ENCODE peak calls at places on chromosome 17, in nine cellular contexts. P, W, A, K, G, F, X, T and R are unnamed samples.

GRCh38 chr17:16589097-16589969 is 20.3 kb upstream of the ZNF287 start:
- DNase-seq in K (peak), P (peak), T (peak), F (peak), G (peak), X (peak), W (peak), A (peak), R (peak)

GRCh38 chr17:63189082-63189481 is 223.0 kb downstream of the TANC2 start:
- DNase-seq in T (no peak), G (no peak), A (no peak), P (no peak), F (no peak), X (no peak), K (no peak), W (peak), R (no peak)

GRCh38 chr17:63490321-63490720 is 13.5 kb downstream of the ACE start:
- DNase-seq in P (no peak), G (no peak), X (no peak), F (no peak), W (no peak), A (no peak), T (no peak), K (no peak), R (no peak)

GRCh38 chr17:27553019-27553511 is 77.9 kb upstream of the LGALS9 start:
- DNase-seq in W (no peak), P (no peak), F (no peak), K (no peak), G (no peak), T (peak), X (no peak), A (no peak), R (no peak)

GRCh38 chr17:40374965-40375498 is 10.5 kb upstream of the GJD3 start:
- DNase-seq in A (no peak), F (no peak), X (no peak), K (no peak), G (no peak), T (no peak), W (no peak), P (no peak), R (no peak)

GRCh38 chr17:68054296-68054900 is 18.9 kb downstream of the KPNA2 start:
- DNase-seq in X (no peak), A (peak), W (peak), K (no peak), P (no peak), T (no peak), F (no peak), G (no peak), R (peak)

GRCh38 chr17:28547623-28548416 is 4.6 kb downstream of the UNC119 start:
- DNase-seq in P (peak), W (peak), F (no peak), T (peak), G (no peak), X (peak), K (peak), A (peak), R (peak)

GRCh38 chr17:14458724-14459123 is 157.8 kb downstream of the HS3ST3B1 start:
- DNase-seq in P (no peak), K (peak), W (no peak), T (no peak), G (no peak), A (no peak), F (no peak), X (no peak), R (no peak)

GRCh38 chr17:29726721-29727252 is 104.1 kb upstream of the CORO6 start:
- DNase-seq in T (no peak), F (no peak), G (no peak), X (no peak), W (peak), A (peak), K (peak), P (no peak), R (no peak)

GRCh38 chr17:13311301-13311700 is 290.4 kb downstream of the HS3ST3A1 start:
- DNase-seq in W (peak), A (no peak), K (no peak), F (peak), T (no peak), P (no peak), X (no peak), G (no peak), R (peak)

GRCh38 chr17:50258647-50259483 is 15.4 kb upstream of the TMEM92 start:
- DNase-seq in W (peak), X (peak), A (no peak), K (no peak), T (no peak), G (no peak), F (no peak), P (no peak), R (peak)

GRCh38 chr17:40326832-40327199 is 17.8 kb downstream of the RARA start:
- DNase-seq in T (no peak), W (no peak), K (no peak), G (no peak), A (no peak), P (no peak), X (no peak), F (no peak), R (no peak)

GRCh38 chr17:5055543-5055942 is 20.3 kb upstream of the SLC52A1 start:
- DNase-seq in A (no peak), X (no peak), W (no peak), F (no peak), K (peak), P (no peak), G (no peak), T (no peak), R (no peak)

GRCh38 chr17:65055280-65055707 is 1.2 kb downstream of the GNA13 start:
- DNase-seq in W (no peak), F (no peak), K (peak), X (no peak), P (no peak), T (no peak), A (no peak), G (no peak), R (no peak)

GRCh38 chr17:732788-733720 is 658 bp downstream of the TLCD3A start:
- DNase-seq in F (no peak), X (no peak), T (peak), G (no peak), P (peak), A (peak), W (peak), K (peak), R (no peak)

GRCh38 chr17:3935140-3935542 is 18.9 kb upstream of the P2RX1 start:
- DNase-seq in A (peak), G (no peak), K (peak), T (peak), P (peak), X (peak), F (no peak), W (peak), R (no peak)

GRCh38 chr17:34826332-34826731 is 134.9 kb downstream of the CCT6B start:
- DNase-seq in A (no peak), G (no peak), W (no peak), K (no peak), F (no peak), P (no peak), T (no peak), X (no peak), R (no peak)

GRCh38 chr17:72717676-72718075 is 374.8 kb downstream of the SLC39A11 start:
- DNase-seq in K (no peak), T (no peak), G (no peak), W (no peak), P (no peak), X (no peak), A (no peak), F (no peak), R (no peak)

GRCh38 chr17:82055965-82056728 is 4.4 kb downstream of the GPS1 start:
- DNase-seq in K (no peak), F (no peak), G (no peak), A (no peak), W (no peak), P (no peak), X (no peak), T (no peak), R (no peak)

GRCh38 chr17:51372345-51373004 is 112.1 kb downstream of the UTP18 start:
- DNase-seq in P (no peak), T (peak), W (peak), G (peak), F (no peak), X (peak), A (peak), K (peak), R (no peak)

GRCh38 chr17:773467-774319 is 8.4 kb downstream of the GLOD4 start:
- DNase-seq in X (no peak), P (no peak), T (no peak), K (no peak), G (no peak), F (no peak), A (no peak), W (no peak), R (no peak)

GRCh38 chr17:64171041-64171440 is 41.1 kb upstream of the ERN1 start:
- DNase-seq in K (no peak), G (no peak), A (peak), W (no peak), F (no peak), P (no peak), X (no peak), T (no peak), R (no peak)

GRCh38 chr17:55242481-55242880 is 22.3 kb upstream of the HLF start:
- DNase-seq in T (no peak), W (no peak), F (no peak), P (no peak), X (no peak), K (no peak), A (no peak), G (no peak), R (no peak)

GRCh38 chr17:35127751-35128514 is 6.5 kb downstream of the FNDC8 start:
- DNase-seq in T (no peak), X (peak), P (no peak), F (peak), K (no peak), G (no peak), A (no peak), W (peak), R (peak)

GRCh38 chr17:8120520-8121443 is 2.5 kb upstream of the ALOXE3 start:
- DNase-seq in K (peak), A (peak), W (peak), T (peak), F (no peak), G (no peak), X (peak), P (peak), R (no peak)

GRCh38 chr17:40004712-40005111 is 10.5 kb upstream of the CSF3 start:
- DNase-seq in F (no peak), T (no peak), W (no peak), K (no peak), A (no peak), P (no peak), X (no peak), G (no peak), R (no peak)

GRCh38 chr17:42843358-42843934 is 934 bp upstream of the AOC2 start:
- DNase-seq in G (no peak), W (peak), K (peak), F (no peak), P (no peak), A (peak), X (no peak), T (no peak), R (no peak)

GRCh38 chr17:27677191-27677590 is 46.2 kb downstream of the LGALS9 start:
- DNase-seq in X (no peak), P (no peak), G (no peak), F (no peak), A (no peak), T (no peak), W (no peak), K (no peak), R (no peak)

GRCh38 chr17:64291268-64291851 is 28.3 kb upstream of the TEX2 start:
- DNase-seq in F (no peak), G (no peak), T (no peak), A (no peak), K (peak), P (no peak), X (no peak), W (no peak), R (no peak)

GRCh38 chr17:32111141-32111771 is 31.0 kb upstream of the RHOT1 start:
- DNase-seq in W (peak), G (no peak), P (peak), A (peak), X (peak), F (no peak), T (peak), K (peak), R (peak)

GRCh38 chr17:82775033-82775823 is 23.4 kb downstream of the TBCD start:
- DNase-seq in X (no peak), W (no peak), F (no peak), P (peak), A (peak), K (peak), T (peak), G (no peak), R (no peak)

GRCh38 chr17:17576772-17577234 is 14.7 kb downstream of the PEMT start:
- DNase-seq in W (no peak), F (no peak), G (no peak), K (no peak), T (no peak), P (no peak), A (no peak), X (no peak), R (peak)

GRCh38 chr17:50209472-50210248 is 8.2 kb upstream of the COL1A1 start:
- DNase-seq in P (peak), K (no peak), X (peak), F (peak), A (no peak), T (peak), G (peak), W (peak), R (peak)

GRCh38 chr17:38352245-38353083 is 820 bp downstream of the SOCS7 start:
- DNase-seq in T (peak), F (no peak), G (no peak), X (no peak), A (peak), K (peak), P (peak), W (no peak), R (no peak)

GRCh38 chr17:8384801-8385335 is 1.9 kb upstream of the RPL26 start:
- DNase-seq in G (no peak), X (no peak), W (peak), P (no peak), F (no peak), T (no peak), A (peak), K (no peak), R (peak)

GRCh38 chr17:29933379-29933778 is 3.4 kb upstream of the SSH2 start:
- DNase-seq in P (no peak), T (no peak), F (no peak), W (peak), G (no peak), A (peak), K (no peak), X (no peak), R (peak)

DNA sequence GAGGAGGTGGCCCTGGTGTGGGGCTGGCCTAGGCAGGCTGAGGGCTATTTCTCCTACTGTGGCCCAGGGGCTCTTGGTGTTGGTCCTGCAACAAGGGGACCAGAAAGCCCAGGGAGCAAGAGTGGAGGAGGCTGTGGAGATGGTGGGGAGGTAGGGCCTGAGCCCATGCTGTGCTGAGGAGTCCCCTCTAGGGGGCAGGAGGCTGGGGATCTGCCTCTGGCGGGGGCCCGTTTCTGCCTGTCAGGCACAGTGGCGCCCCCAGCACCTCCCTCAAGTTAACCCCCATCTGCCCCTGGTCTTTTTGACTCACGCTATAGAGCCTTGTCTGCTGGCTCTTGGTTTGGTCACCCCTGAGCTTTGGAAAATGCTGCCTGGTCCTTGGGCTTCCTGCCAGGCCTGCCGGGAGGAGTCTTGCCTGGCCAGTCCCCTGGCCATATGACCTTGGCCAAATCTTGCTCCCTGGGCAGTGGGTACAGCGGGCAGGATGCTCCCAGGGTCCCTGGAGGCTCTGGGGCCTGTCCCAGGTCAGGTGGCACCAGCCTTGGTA is 5.9 kb downstream of the BAIAP2 start:
- DNase-seq in P (no peak), X (no peak), A (no peak), K (peak), T (no peak), F (no peak), W (no peak), G (no peak), R (no peak)
- TF ChIP-seq CTCF in P (no peak), X (no peak), A (peak), K (peak), T (no peak), F (peak), W (peak), G (no peak), R (peak)

GRCh38 chr17:77354420-77354720 is 213.6 kb downstream of the SEC14L1 start:
- DNase-seq in G (no peak), W (no peak), K (no peak), A (no peak), X (no peak), F (no peak), T (no peak), P (no peak), R (no peak)

GRCh38 chr17:77354721-77355455 is 214.1 kb downstream of the SEC14L1 start:
- DNase-seq in F (peak), W (peak), K (no peak), X (peak), G (no peak), P (peak), A (no peak), T (peak), R (peak)

GRCh38 chr17:77358801-77359716 is 218.3 kb downstream of the SEC14L1 start:
- DNase-seq in T (no peak), F (no peak), G (no peak), A (no peak), W (no peak), K (no peak), P (no peak), X (peak), R (no peak)

GRCh38 chr17:77356109-77356689 is 215.4 kb downstream of the SEC14L1 start:
- DNase-seq in G (no peak), X (peak), W (no peak), F (no peak), P (no peak), A (no peak), K (no peak), T (no peak), R (no peak)

GRCh38 chr17:77356690-77357201 is 216.0 kb downstream of the SEC14L1 start:
- DNase-seq in K (no peak), F (no peak), T (no peak), G (no peak), X (peak), A (no peak), P (no peak), W (no peak), R (no peak)
- H3K4me3 ChIP-seq in K (no peak), F (no peak), T (no peak), G (no peak), X (no peak), A (no peak), P (no peak), W (no peak), R (no peak)

GRCh38 chr17:41738801-41739112 is 4.3 kb upstream of the HAP1 start:
- DNase-seq in F (no peak), K (no peak), W (no peak), A (no peak), T (no peak), P (no peak), X (no peak), G (no peak), R (no peak)

GRCh38 chr17:41741709-41742108 is 7.3 kb upstream of the HAP1 start:
- DNase-seq in X (no peak), F (no peak), T (no peak), P (no peak), G (no peak), W (no peak), A (no peak), K (no peak), R (no peak)

GRCh38 chr17:41738077-41738800 is 3.8 kb upstream of the HAP1 start:
- DNase-seq in K (peak), G (peak), A (peak), F (no peak), T (peak), W (peak), X (peak), P (peak), R (peak)

GRCh38 chr17:41740506-41740905 is 6.1 kb upstream of the HAP1 start:
- DNase-seq in F (no peak), T (no peak), P (no peak), W (no peak), G (no peak), A (no peak), K (no peak), X (no peak), R (no peak)

GRCh38 chr17:41739661-41740352 is 5.4 kb upstream of the HAP1 start:
- DNase-seq in K (no peak), T (no peak), P (no peak), A (no peak), G (no peak), W (peak), X (no peak), F (no peak), R (no peak)
- TF ChIP-seq CTCF in K (no peak), T (no peak), P (no peak), A (no peak), G (no peak), W (no peak), X (no peak), F (no peak), R (no peak)

GRCh38 chr17:43956222-43956621 is 2.5 kb upstream of the PYY start:
- DNase-seq in T (no peak), P (no peak), K (no peak), F (no peak), G (no peak), X (no peak), A (no peak), W (no peak), R (no peak)

GRCh38 chr17:43962479-43962878 is 8.7 kb upstream of the PYY start:
- DNase-seq in G (no peak), F (no peak), W (no peak), X (no peak), A (no peak), K (no peak), T (no peak), P (no peak), R (no peak)

GRCh38 chr17:43961954-43962353 is 8.2 kb upstream of the PYY start:
- DNase-seq in F (no peak), W (no peak), P (no peak), T (no peak), G (no peak), X (no peak), A (no peak), K (no peak), R (no peak)

GRCh38 chr17:43953746-43954145 is at the start of gene PYY:
- DNase-seq in G (no peak), P (no peak), X (no peak), K (no peak), W (no peak), A (no peak), F (no peak), T (no peak), R (no peak)

GRCh38 chr17:43958953-43959352 is 5.2 kb upstream of the PYY start:
- DNase-seq in P (no peak), K (no peak), G (no peak), F (no peak), W (peak), A (no peak), T (no peak), X (no peak), R (no peak)
- H3K4me3 ChIP-seq in P (no peak), K (no peak), G (no peak), F (no peak), W (no peak), A (no peak), T (no peak), X (no peak), R (no peak)

GRCh38 chr17:6496116-6496481 is 51.8 kb downstream of the PIMREG start:
- DNase-seq in G (no peak), P (no peak), K (peak), W (no peak), F (no peak), X (no peak), A (no peak), T (no peak), R (no peak)
- TF ChIP-seq CTCF in G (no peak), P (no peak), K (peak), W (no peak), F (no peak), X (no peak), A (no peak), T (no peak), R (no peak)

DNA sequence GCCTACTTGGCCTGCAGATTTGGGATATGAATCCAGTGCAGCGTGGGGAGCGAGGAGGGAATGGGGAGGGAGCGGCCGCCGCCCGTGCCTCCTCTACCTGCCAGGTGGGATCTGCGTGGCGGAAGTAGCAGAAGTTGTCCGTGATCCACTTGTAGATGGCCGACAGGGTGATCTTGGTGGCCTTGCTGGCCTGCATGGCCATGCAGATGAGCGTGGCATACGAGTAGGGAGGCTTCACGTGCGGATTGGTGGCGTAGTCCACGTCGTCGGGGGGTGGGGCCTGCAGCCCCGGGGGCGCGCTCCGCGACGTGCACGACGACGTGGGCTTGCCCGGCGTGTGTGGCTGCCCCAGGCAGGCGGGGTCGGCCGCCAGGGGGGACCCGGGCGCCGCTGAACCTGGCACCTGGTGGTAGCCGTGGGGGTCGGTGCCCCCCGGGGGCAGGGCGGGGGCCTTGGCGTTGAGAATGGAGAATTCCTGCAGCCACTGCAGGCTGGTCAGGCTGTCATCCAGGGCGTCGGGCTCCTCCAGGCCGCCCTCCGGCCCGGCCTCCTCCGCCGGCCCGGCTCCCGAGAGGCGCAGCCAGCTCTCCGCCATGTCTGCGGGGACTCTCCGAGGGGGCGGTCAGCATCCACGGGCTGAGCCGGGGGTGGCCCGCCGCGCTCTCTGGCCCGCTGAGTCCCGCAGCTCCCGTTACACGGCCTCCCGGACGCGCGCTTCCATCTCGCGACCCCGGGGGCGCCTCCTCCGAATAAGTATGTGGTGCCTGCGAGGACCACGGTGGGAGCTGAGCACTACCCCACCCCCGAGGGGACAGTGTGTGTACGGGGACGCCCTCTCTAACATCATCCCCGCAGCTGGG is 1.0 kb downstream of the FOXJ1 start:
- DNase-seq in K (no peak), A (no peak), F (no peak), W (no peak), G (no peak), P (no peak), X (no peak), T (peak), R (no peak)
- H3K4me3 ChIP-seq in K (no peak), A (no peak), F (no peak), W (no peak), G (peak), P (no peak), X (no peak), T (no peak), R (no peak)